ENCODE peak calls at places on chromosomes 3 and 15, in six cellular contexts. C, A, B, W, X and F are unnamed samples.
A peak's percentile ranks its signal among the peaks of the same experiment; 100 is the strongest.

GRCh38 chr3:195526492-195526891 is 16.6 kb downstream of the PPP1R2 start:
- DNase-seq in C (no peak), A (no peak), B (no peak), W (no peak), X (no peak), F (no peak)

GRCh38 chr3:196666001-196666867 is 26.7 kb downstream of the NRROS start:
- DNase-seq in C (peak; percentile 72), A (peak; percentile 40), B (peak; percentile 90), W (peak; percentile 74), X (peak; percentile 89), F (peak; percentile 86)

GRCh38 chr3:16350041-16350952 is 85.3 kb downstream of the OXNAD1 start:
- DNase-seq in C (no peak), A (no peak), B (no peak), W (peak; percentile 57), X (no peak), F (no peak)

GRCh38 chr3:196868297-196868661 is 559 bp downstream of the SENP5 start:
- DNase-seq in C (no peak), A (peak; percentile 20), B (peak; percentile 32), W (peak; percentile 56), X (no peak), F (no peak)

GRCh38 chr3:49721165-49721860 is 1.8 kb upstream of the AMIGO3 start:
- DNase-seq in C (no peak), A (no peak), B (no peak), W (no peak), X (no peak), F (peak; percentile 6)

GRCh38 chr15:67967871-67968423 is 86.2 kb upstream of the PIAS1 start:
- DNase-seq in C (peak; percentile 80), A (peak; percentile 73), B (peak; percentile 82), W (peak; percentile 78), X (no peak), F (peak; percentile 90)

GRCh38 chr3:164094546-164094945 is 983.8 kb downstream of the SI start:
- DNase-seq in C (no peak), A (no peak), B (no peak), W (peak; percentile 55), X (no peak), F (no peak)

GRCh38 chr15:80608688-80609087 is 86.4 kb upstream of the ABHD17C start:
- DNase-seq in C (peak; percentile 18), A (no peak), B (no peak), W (no peak), X (no peak), F (no peak)

GRCh38 chr3:37905346-37905745 is 43.7 kb downstream of the CTDSPL start:
- DNase-seq in C (no peak), A (no peak), B (no peak), W (no peak), X (no peak), F (no peak)

GRCh38 chr15:96494530-96494929 is 164.0 kb downstream of the NR2F2 start:
- DNase-seq in C (no peak), A (no peak), B (no peak), W (no peak), X (no peak), F (no peak)

GRCh38 chr15:93985925-93986324 is 245.4 kb upstream of the MCTP2 start:
- DNase-seq in C (no peak), A (no peak), B (no peak), W (no peak), X (no peak), F (no peak)

GRCh38 chr3:130900959-130901358 is 7.1 kb downstream of the ATP2C1 start:
- DNase-seq in C (no peak), A (no peak), B (no peak), W (no peak), X (no peak), F (no peak)

GRCh38 chr3:194592798-194593752 is 40.1 kb downstream of the TMEM44 start:
- DNase-seq in C (no peak), A (no peak), B (no peak), W (peak; percentile 99), X (peak; percentile 97), F (no peak)

GRCh38 chr3:55292360-55292759 is 194.7 kb downstream of the WNT5A start:
- DNase-seq in C (no peak), A (no peak), B (peak; percentile 41), W (no peak), X (no peak), F (no peak)

GRCh38 chr3:18415132-18415531 is 10.0 kb downstream of the SATB1 start:
- DNase-seq in C (no peak), A (no peak), B (no peak), W (no peak), X (no peak), F (no peak)

GRCh38 chr3:79019137-79019923 is 748.5 kb downstream of the ROBO1 start:
- DNase-seq in C (peak; percentile 89), A (peak; percentile 68), B (peak; percentile 85), W (peak; percentile 92), X (peak; percentile 57), F (peak; percentile 89)

GRCh38 chr3:119649764-119650163 is 10.6 kb downstream of the POPDC2 start:
- DNase-seq in C (no peak), A (no peak), B (no peak), W (no peak), X (no peak), F (no peak)

GRCh38 chr15:29692527-29692926 is 129.7 kb downstream of the TJP1 start:
- DNase-seq in C (no peak), A (no peak), B (no peak), W (no peak), X (no peak), F (no peak)

GRCh38 chr3:190094201-190094718 is 26.4 kb downstream of the P3H2 start:
- DNase-seq in C (no peak), A (no peak), B (no peak), W (no peak), X (no peak), F (no peak)